ENCODE peak calls at places on chromosomes 16 and 17, in eight cellular contexts. P is activated CD4-positive, alpha-beta T cell treated with anti-CD3 and anti-CD28 coated beads, Interleukin-2, amount 50 U/mL, for 24 hours; G is CD8-positive, alpha-beta T cell; W is KG1; N is NCI-H524; M is mammary epithelial cell; C is activated T-helper 1 cell treated with anti-CD3 and anti-CD28 coated beads, Interleukin-2, amount 50 U/mL, for 16 hours; D is LoVo. E is an unnamed sample.

GRCh38 chr16:16143038-16143763 is 80.1 kb downstream of the ABCC6 start:
- DNase-seq in P (no peak), G (no peak), W (peak), N (peak), M (no peak), C (no peak), D (no peak), E (no peak)

GRCh38 chr17:79201536-79202227 is 127.1 kb downstream of the ENGASE start:
- DNase-seq in P (no peak), G (no peak), W (no peak), N (peak), M (peak), C (no peak), D (peak), E (no peak)

GRCh38 chr16:12459993-12460392 is 343.7 kb downstream of the CPPED1 start:
- DNase-seq in P (no peak), G (no peak), W (no peak), N (no peak), M (no peak), C (no peak), D (no peak), E (no peak)

GRCh38 chr16:10944249-10945064 is at the start of gene CLEC16A:
- DNase-seq in P (peak), G (peak), W (peak), N (peak), M (peak), C (peak), D (peak), E (peak)

GRCh38 chr16:89505204-89506112 is 2.7 kb upstream of the SPG7 start:
- DNase-seq in P (peak), G (peak), W (peak), N (no peak), M (peak), C (peak), D (peak), E (no peak)

GRCh38 chr16:11240636-11241473 is 15.1 kb downstream of the SOCS1 start:
- DNase-seq in P (no peak), G (no peak), W (no peak), N (peak), M (no peak), C (no peak), D (no peak), E (no peak)

GRCh38 chr17:5555254-5555653 is 29.1 kb downstream of the NLRP1 start:
- DNase-seq in P (no peak), G (no peak), W (no peak), N (no peak), M (peak), C (no peak), D (no peak), E (no peak)

GRCh38 chr16:30724641-30725464 is 23.4 kb upstream of the PHKG2 start:
- DNase-seq in P (no peak), G (no peak), W (no peak), N (no peak), M (no peak), C (no peak), D (no peak), E (no peak)

GRCh38 chr16:19777061-19777460 is 59.0 kb downstream of the IQCK start:
- DNase-seq in P (no peak), G (no peak), W (no peak), N (no peak), M (no peak), C (no peak), D (no peak), E (no peak)

GRCh38 chr17:78272181-78272913 is 40.9 kb downstream of the TMEM235 start:
- DNase-seq in P (no peak), G (peak), W (no peak), N (peak), M (peak), C (peak), D (peak), E (no peak)

GRCh38 chr17:71496552-71496951 is 624.3 kb upstream of the SOX9 start:
- DNase-seq in P (no peak), G (no peak), W (no peak), N (no peak), M (no peak), C (no peak), D (no peak), E (no peak)

GRCh38 chr17:60135951-60136666 is 13.7 kb upstream of the CA4 start:
- DNase-seq in P (no peak), G (no peak), W (no peak), N (no peak), M (no peak), C (no peak), D (no peak), E (no peak)

GRCh38 chr17:33012522-33013033 is 20.9 kb downstream of the SPACA3 start:
- DNase-seq in P (no peak), G (no peak), W (no peak), N (no peak), M (peak), C (no peak), D (no peak), E (no peak)

GRCh38 chr16:52532384-52532783 is 14.6 kb downstream of the TOX3 start:
- DNase-seq in P (no peak), G (no peak), W (no peak), N (no peak), M (no peak), C (no peak), D (no peak), E (no peak)

GRCh38 chr17:76478097-76478496 is 10.7 kb downstream of the AANAT start:
- DNase-seq in P (no peak), G (no peak), W (no peak), N (no peak), M (no peak), C (no peak), D (no peak), E (no peak)

GRCh38 chr16:25544294-25544693 is 147.5 kb upstream of the HS3ST4 start:
- DNase-seq in P (no peak), G (no peak), W (no peak), N (no peak), M (no peak), C (no peak), D (no peak), E (no peak)